ENCODE peak calls at places on chromosomes 13 and 19, in four cellular contexts. C is fibroblast of mammary gland, R is GM13976, B is adrenal gland. L is an unnamed sample.

GRCh38 chr13:69683921-69684663 is 423.5 kb upstream of the ATXN8OS start:
- DNase-seq in C (no peak), R (no peak), B (no peak), L (no peak)

GRCh38 chr19:45164577-45165335 is 4.0 kb upstream of the NKPD1 start:
- DNase-seq in C (peak), R (peak), B (no peak), L (peak)

GRCh38 chr19:16571689-16572331 is 405 bp downstream of the SLC35E1 start:
- DNase-seq in C (peak), R (peak), B (peak), L (no peak)

GRCh38 chr13:20686167-20686566 is 17.3 kb upstream of the IL17D start:
- DNase-seq in C (no peak), R (no peak), B (no peak), L (no peak)

GRCh38 chr19:55275851-55276719 is 3.8 kb downstream of the HSPBP1 start:
- DNase-seq in C (no peak), R (peak), B (no peak), L (no peak)

GRCh38 chr13:54433511-54434206 is 1405.0 kb downstream of the OLFM4 start:
- DNase-seq in C (no peak), R (no peak), B (no peak), L (no peak)

GRCh38 chr13:46575321-46575721 is 22.4 kb downstream of the LRCH1 start:
- DNase-seq in C (peak), R (peak), B (no peak), L (no peak)

GRCh38 chr13:38147050-38147449 is 202.6 kb upstream of the UFM1 start:
- DNase-seq in C (no peak), R (no peak), B (no peak), L (no peak)

GRCh38 chr19:5078666-5079409 is 109.9 kb downstream of the KDM4B start:
- DNase-seq in C (no peak), R (no peak), B (no peak), L (no peak)

GRCh38 chr13:68927387-68928026 is 1180.1 kb upstream of the ATXN8OS start:
- DNase-seq in C (peak), R (no peak), B (peak), L (peak)

GRCh38 chr19:17743874-17744273 is 7.4 kb upstream of the FCHO1 start:
- DNase-seq in C (peak), R (no peak), B (no peak), L (peak)

GRCh38 chr13:109249780-109250528 is 536.4 kb downstream of the IRS2 start:
- DNase-seq in C (no peak), R (no peak), B (no peak), L (no peak)

GRCh38 chr19:51637362-51637978 is 7.3 kb upstream of the SIGLEC5 start:
- DNase-seq in C (peak), R (no peak), B (no peak), L (no peak)

GRCh38 chr13:99415851-99416331 is 85.4 kb upstream of the TM9SF2 start:
- DNase-seq in C (no peak), R (no peak), B (no peak), L (no peak)

GRCh38 chr19:10713317-10713716 is 4.6 kb upstream of the DNM2 start:
- DNase-seq in C (no peak), R (no peak), B (no peak), L (no peak)

GRCh38 chr19:38634757-38635482 is 12.5 kb upstream of the ACTN4 start:
- DNase-seq in C (peak), R (peak), B (peak), L (peak)

GRCh38 chr19:4910594-4911273 is 1.4 kb downstream of the UHRF1 start:
- DNase-seq in C (peak), R (no peak), B (peak), L (peak)

GRCh38 chr13:40656358-40656757 is 10.1 kb downstream of the FOXO1 start:
- DNase-seq in C (no peak), R (no peak), B (no peak), L (no peak)

GRCh38 chr19:37594982-37595382 is 306 bp downstream of the ZNF540 start:
- DNase-seq in C (peak), R (no peak), B (peak), L (no peak)

GRCh38 chr13:27981006-27981708 is 7.3 kb downstream of the URAD start:
- DNase-seq in C (no peak), R (peak), B (no peak), L (no peak)

GRCh38 chr19:55603581-55604292 is 1.7 kb upstream of the ZNF865 start:
- DNase-seq in C (no peak), R (no peak), B (no peak), L (no peak)

GRCh38 chr13:95834134-95834765 is 157.3 kb downstream of the DNAJC3 start:
- DNase-seq in C (peak), R (peak), B (peak), L (peak)

GRCh38 chr19:2337329-2337707 is 8.8 kb downstream of the SPPL2B start:
- DNase-seq in C (peak), R (no peak), B (no peak), L (peak)

GRCh38 chr19:48443262-48443661 is 2.5 kb upstream of the GRWD1 start:
- DNase-seq in C (no peak), R (no peak), B (no peak), L (no peak)

GRCh38 chr19:2235396-2236284 is 489 bp downstream of the PLEKHJ1 start:
- DNase-seq in C (no peak), R (no peak), B (no peak), L (no peak)

GRCh38 chr19:2188708-2189385 is 25.1 kb downstream of the DOT1L start:
- DNase-seq in C (peak), R (no peak), B (no peak), L (no peak)

GRCh38 chr19:38869836-38870607 is 8.1 kb downstream of the RINL start:
- DNase-seq in C (peak), R (peak), B (peak), L (peak)

GRCh38 chr13:70249332-70250064 is 141.2 kb upstream of the KLHL1 start:
- DNase-seq in C (no peak), R (no peak), B (no peak), L (peak)

GRCh38 chr13:52067237-52067636 is 42.7 kb downstream of the UTP14C start:
- DNase-seq in C (peak), R (no peak), B (no peak), L (peak)

GRCh38 chr19:41225238-41226052 is 6.4 kb downstream of the AXL start:
- DNase-seq in C (peak), R (no peak), B (peak), L (peak)

GRCh38 chr19:13189600-13189999 is 39.4 kb downstream of the IER2 start:
- DNase-seq in C (no peak), R (no peak), B (no peak), L (no peak)

GRCh38 chr13:96551540-96551939 is 442.7 kb downstream of the OXGR1 start:
- DNase-seq in C (no peak), R (no peak), B (no peak), L (no peak)

GRCh38 chr13:77492982-77493381 is 42.5 kb upstream of the SCEL start:
- DNase-seq in C (peak), R (no peak), B (no peak), L (peak)
- TF ChIP-seq CTCF in C (peak), R (peak), B (peak), L (peak)

GRCh38 chr13:77815330-77815729 is 103.3 kb downstream of the EDNRB start:
- DNase-seq in C (no peak), R (no peak), B (no peak), L (no peak)

GRCh38 chr13:77820431-77821149 is 98.0 kb downstream of the EDNRB start:
- DNase-seq in C (no peak), R (no peak), B (no peak), L (no peak)
- TF ChIP-seq CTCF in C (peak), R (no peak), B (no peak), L (no peak)

GRCh38 chr13:23715762-23716235 is 145.6 kb downstream of the TNFRSF19 start:
- DNase-seq in C (no peak), R (peak), B (no peak), L (no peak)
- TF ChIP-seq CTCF in C (peak), R (peak), B (no peak), L (peak)

DNA sequence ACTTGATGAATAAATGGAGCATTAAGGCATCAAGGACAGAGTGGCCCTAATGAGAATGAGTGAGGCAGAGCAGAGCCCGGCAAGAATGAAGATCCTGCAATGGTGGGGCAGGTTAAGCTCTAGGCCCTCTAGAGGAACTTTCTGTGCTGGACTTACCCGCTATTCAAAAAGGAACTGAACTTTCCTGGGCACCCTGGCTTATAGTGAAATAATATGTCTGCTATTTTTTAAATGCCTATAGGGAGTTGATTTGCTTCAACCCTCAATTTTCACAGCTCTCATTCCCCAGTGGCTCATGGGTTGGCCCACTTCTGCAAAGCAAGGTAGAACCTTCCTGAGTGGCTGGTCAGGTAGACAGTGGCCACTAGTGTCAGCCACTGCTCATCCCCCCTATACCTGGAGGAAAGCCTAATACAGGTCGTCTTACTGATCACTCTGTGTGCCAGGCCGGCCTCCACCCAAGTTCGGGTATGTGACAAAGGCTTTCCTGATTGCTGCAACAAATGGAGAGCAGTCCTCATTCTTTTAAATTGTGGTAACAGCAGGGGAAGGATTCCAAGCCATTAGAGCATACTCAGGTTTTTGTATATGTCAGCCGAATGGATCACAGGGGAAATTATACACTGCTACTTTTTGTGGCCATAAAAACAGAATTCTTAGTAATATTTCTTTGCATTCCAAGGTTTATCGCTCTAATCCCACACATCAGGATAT is 103.0 kb downstream of the KL start:
- DNase-seq in C (no peak), R (no peak), B (no peak), L (peak)
- TF ChIP-seq CTCF in C (no peak), R (no peak), B (no peak), L (no peak)

GRCh38 chr13:102556806-102557205 is 40.0 kb upstream of the TPP2 start:
- DNase-seq in C (no peak), R (no peak), B (no peak), L (no peak)

GRCh38 chr13:102561933-102562332 is 34.9 kb upstream of the TPP2 start:
- DNase-seq in C (no peak), R (no peak), B (no peak), L (no peak)

GRCh38 chr13:102558029-102558428 is 38.8 kb upstream of the TPP2 start:
- DNase-seq in C (no peak), R (no peak), B (no peak), L (no peak)

GRCh38 chr13:102550507-102550906 is 46.3 kb upstream of the TPP2 start:
- DNase-seq in C (no peak), R (no peak), B (no peak), L (no peak)

DNA sequence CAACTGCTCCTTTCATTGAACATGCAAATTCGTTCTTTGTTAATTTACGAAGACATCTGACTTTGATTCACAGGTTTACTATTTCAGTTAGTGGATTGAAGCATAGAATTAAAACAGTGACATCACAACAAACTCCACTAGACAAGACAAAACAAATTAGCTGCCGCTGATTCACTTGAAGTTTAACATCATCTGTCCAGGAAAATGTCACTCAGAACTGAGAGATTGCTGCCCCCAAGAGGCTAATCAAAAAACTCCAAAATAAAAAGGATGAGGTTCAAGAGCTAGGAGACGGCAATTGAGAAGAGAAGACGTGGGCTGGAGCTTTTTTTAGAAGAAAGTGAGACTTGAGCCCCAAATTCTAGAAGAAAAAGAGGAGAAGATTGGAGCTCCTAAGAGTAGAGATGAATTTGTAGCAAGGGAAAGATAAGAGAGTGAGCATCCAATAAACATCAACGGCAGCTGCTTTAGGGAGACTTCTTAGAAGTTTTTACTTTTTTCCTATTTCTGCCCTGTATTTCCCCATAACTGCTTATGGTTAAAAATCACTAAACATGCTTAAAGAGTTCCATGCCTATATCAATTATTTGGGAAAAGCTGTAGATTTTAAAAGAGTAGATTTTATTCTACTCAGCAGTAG is 40.8 kb upstream of the TPP2 start:
- DNase-seq in C (peak), R (peak), B (no peak), L (peak)
- TF ChIP-seq CTCF in C (peak), R (no peak), B (peak), L (peak)